ENCODE peak calls at places on chromosomes 5 and 9, in six cellular contexts. W is HCT116, C is WTC11, T is HepG2, I is K562, V is GM12878. K is an unnamed sample.

GRCh38 chr5:38447786-38448185 is 108.7 kb downstream of the LIFR start:
- DNase-seq in W (no peak), C (no peak), T (no peak), I (no peak), V (no peak), K (no peak)

GRCh38 chr5:165996484-165996883 is 2295.0 kb upstream of the WWC1 start:
- DNase-seq in W (no peak), C (peak), T (no peak), I (no peak), V (no peak), K (no peak)

GRCh38 chr5:180839935-180840334 is 21.1 kb downstream of the ZFP62 start:
- DNase-seq in W (no peak), C (no peak), T (no peak), I (no peak), V (no peak), K (no peak)

GRCh38 chr9:115396071-115396529 is 278.1 kb upstream of the TNC start:
- DNase-seq in W (no peak), C (no peak), T (no peak), I (no peak), V (no peak), K (no peak)

GRCh38 chr9:89815903-89816573 is 211.2 kb downstream of the GADD45G start:
- DNase-seq in W (no peak), C (no peak), T (no peak), I (no peak), V (peak), K (no peak)

GRCh38 chr5:1299511-1299850 is 4.6 kb upstream of the TERT start:
- DNase-seq in W (no peak), C (no peak), T (no peak), I (no peak), V (no peak), K (no peak)

GRCh38 chr5:43034591-43034968 is 5.5 kb downstream of the ANXA2R start:
- DNase-seq in W (no peak), C (no peak), T (no peak), I (no peak), V (no peak), K (peak)

GRCh38 chr5:61280766-61281427 is 51.2 kb upstream of the ZSWIM6 start:
- DNase-seq in W (no peak), C (no peak), T (no peak), I (no peak), V (no peak), K (no peak)

GRCh38 chr5:34504967-34505366 is 151.2 kb upstream of the RAI14 start:
- DNase-seq in W (no peak), C (no peak), T (no peak), I (no peak), V (no peak), K (no peak)

GRCh38 chr5:150209020-150209635 is 19.3 kb downstream of the SLC6A7 start:
- DNase-seq in W (no peak), C (no peak), T (no peak), I (no peak), V (no peak), K (no peak)

GRCh38 chr9:20041717-20042116 is 252.9 kb upstream of the SLC24A2 start:
- DNase-seq in W (no peak), C (no peak), T (no peak), I (no peak), V (no peak), K (no peak)

GRCh38 chr9:84140535-84141101 is 160.0 kb downstream of the RMI1 start:
- DNase-seq in W (no peak), C (peak), T (no peak), I (no peak), V (no peak), K (no peak)

GRCh38 chr5:73460133-73460532 is 11.6 kb upstream of the FOXD1 start:
- DNase-seq in W (no peak), C (no peak), T (no peak), I (no peak), V (no peak), K (no peak)

GRCh38 chr9:5869315-5870019 is 21.2 kb upstream of the MLANA start:
- DNase-seq in W (peak), C (peak), T (peak), I (peak), V (no peak), K (no peak)

GRCh38 chr5:9025942-9026341 is 519.9 kb downstream of the SEMA5A start:
- DNase-seq in W (no peak), C (no peak), T (no peak), I (no peak), V (no peak), K (no peak)

GRCh38 chr5:5891350-5891749 is 468.9 kb downstream of the ICE1 start:
- DNase-seq in W (no peak), C (no peak), T (no peak), I (no peak), V (no peak), K (no peak)

GRCh38 chr5:72066658-72067057 is 40.6 kb upstream of the MAP1B start:
- DNase-seq in W (peak), C (no peak), T (no peak), I (peak), V (no peak), K (no peak)

GRCh38 chr5:149802008-149802407 is 71.9 kb downstream of the PPARGC1B start:
- DNase-seq in W (no peak), C (no peak), T (no peak), I (no peak), V (no peak), K (no peak)

GRCh38 chr5:14739538-14739937 is 75.0 kb downstream of the OTULIN start:
- DNase-seq in W (no peak), C (no peak), T (no peak), I (no peak), V (no peak), K (no peak)

GRCh38 chr5:97094579-97095317 is 47.7 kb downstream of the LIX1 start:
- DNase-seq in W (no peak), C (no peak), T (no peak), I (no peak), V (peak), K (no peak)

GRCh38 chr5:145925353-145925752 is 11.0 kb upstream of the SH3RF2 start:
- DNase-seq in W (no peak), C (no peak), T (no peak), I (no peak), V (no peak), K (no peak)

GRCh38 chr5:90802695-90803317 is 244.2 kb downstream of the ADGRV1 start:
- DNase-seq in W (peak), C (peak), T (peak), I (peak), V (no peak), K (no peak)

GRCh38 chr9:113309204-113309813 is 6.1 kb upstream of the RNF183 start:
- DNase-seq in W (peak), C (no peak), T (peak), I (peak), V (no peak), K (no peak)

GRCh38 chr9:130182090-130182909 is 10.1 kb downstream of the NCS1 start:
- DNase-seq in W (no peak), C (no peak), T (no peak), I (no peak), V (no peak), K (no peak)

GRCh38 chr9:130181645-130182044 is 9.4 kb downstream of the NCS1 start:
- DNase-seq in W (no peak), C (no peak), T (no peak), I (no peak), V (no peak), K (no peak)

GRCh38 chr9:130184983-130185382 is 12.8 kb downstream of the NCS1 start:
- DNase-seq in W (no peak), C (no peak), T (no peak), I (no peak), V (no peak), K (no peak)

GRCh38 chr9:130185494-130186005 is 13.3 kb downstream of the NCS1 start:
- DNase-seq in W (no peak), C (no peak), T (no peak), I (no peak), V (no peak), K (no peak)

GRCh38 chr9:130183133-130183762 is 11.0 kb downstream of the NCS1 start:
- DNase-seq in W (no peak), C (no peak), T (peak), I (no peak), V (no peak), K (no peak)
- TF ChIP-seq ATF3 in W (no peak), C (no peak), T (no peak), I (no peak), V (no peak), K (no peak)

GRCh38 chr5:109452661-109453060 is 42.9 kb upstream of the PJA2 start:
- DNase-seq in W (no peak), C (no peak), T (no peak), I (no peak), V (no peak), K (no peak)

GRCh38 chr5:109453251-109453650 is 43.5 kb upstream of the PJA2 start:
- DNase-seq in W (no peak), C (no peak), T (no peak), I (no peak), V (no peak), K (no peak)

GRCh38 chr5:109455598-109456096 is 45.9 kb upstream of the PJA2 start:
- DNase-seq in W (peak), C (no peak), T (peak), I (no peak), V (peak), K (no peak)

GRCh38 chr5:109451161-109451560 is 41.4 kb upstream of the PJA2 start:
- DNase-seq in W (no peak), C (no peak), T (no peak), I (no peak), V (no peak), K (no peak)

GRCh38 chr5:109454726-109455505 is 45.1 kb upstream of the PJA2 start:
- DNase-seq in W (no peak), C (no peak), T (no peak), I (no peak), V (no peak), K (no peak)
- TF ChIP-seq ATF3 in W (no peak), C (no peak), T (no peak), I (no peak), V (no peak), K (no peak)

GRCh38 chr5:82785941-82786340 is 291.3 kb downstream of the TMEM167A start:
- DNase-seq in W (no peak), C (no peak), T (peak), I (no peak), V (no peak), K (no peak)

GRCh38 chr5:82784521-82784920 is 292.7 kb downstream of the TMEM167A start:
- DNase-seq in W (no peak), C (no peak), T (no peak), I (no peak), V (no peak), K (no peak)
- TF ChIP-seq ATF3 in W (no peak), C (no peak), T (no peak), I (no peak), V (no peak), K (no peak)

DNA sequence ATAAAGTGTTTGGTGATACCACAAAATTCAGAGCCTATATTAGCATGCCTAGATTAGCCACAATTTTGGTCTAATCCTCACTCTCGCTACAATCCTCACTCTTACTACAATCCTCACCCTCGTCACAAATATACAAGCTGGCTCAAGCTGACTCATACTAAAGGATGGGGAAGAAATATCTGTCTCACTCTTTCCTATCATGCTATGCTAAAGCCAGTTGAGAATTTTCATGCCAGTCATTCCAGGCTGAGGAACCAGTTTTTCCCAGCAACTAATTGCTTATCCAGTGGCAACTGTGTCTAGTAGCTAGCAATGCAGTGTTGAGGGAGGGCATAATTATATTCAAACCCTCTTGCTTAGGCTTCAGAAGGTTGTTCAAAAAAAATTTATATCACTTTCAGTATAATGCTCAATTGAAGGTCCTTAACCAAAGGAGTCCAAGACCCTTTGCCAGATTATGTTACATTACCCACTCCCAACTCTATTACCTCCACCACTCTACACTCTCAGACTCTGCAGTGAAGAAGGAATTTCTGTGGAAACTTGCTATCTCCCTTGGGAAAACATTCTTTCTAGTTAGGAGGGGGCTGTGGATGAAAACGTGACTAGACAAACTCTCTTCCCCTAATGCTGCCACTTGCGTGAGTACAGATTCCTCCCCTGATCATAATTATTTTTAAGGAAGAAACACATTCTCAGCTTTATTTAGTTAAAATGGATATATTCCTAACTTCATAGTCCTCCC is 810.3 kb upstream of the ACO1 start:
- DNase-seq in W (no peak), C (no peak), T (no peak), I (no peak), V (no peak), K (no peak)
- TF ChIP-seq ATF3 in W (no peak), C (no peak), T (no peak), I (no peak), V (no peak), K (no peak)

GRCh38 chr9:138010274-138010800 is 132.8 kb downstream of the CACNA1B start:
- DNase-seq in W (no peak), C (no peak), T (no peak), I (peak), V (no peak), K (no peak)

GRCh38 chr9:138007566-138008080 is 130.0 kb downstream of the CACNA1B start:
- DNase-seq in W (no peak), C (no peak), T (no peak), I (no peak), V (no peak), K (no peak)

GRCh38 chr9:138009456-138010273 is 132.1 kb downstream of the CACNA1B start:
- DNase-seq in W (no peak), C (no peak), T (no peak), I (peak), V (no peak), K (no peak)

GRCh38 chr9:138008081-138008841 is 130.7 kb downstream of the CACNA1B start:
- DNase-seq in W (no peak), C (no peak), T (no peak), I (no peak), V (no peak), K (no peak)

DNA sequence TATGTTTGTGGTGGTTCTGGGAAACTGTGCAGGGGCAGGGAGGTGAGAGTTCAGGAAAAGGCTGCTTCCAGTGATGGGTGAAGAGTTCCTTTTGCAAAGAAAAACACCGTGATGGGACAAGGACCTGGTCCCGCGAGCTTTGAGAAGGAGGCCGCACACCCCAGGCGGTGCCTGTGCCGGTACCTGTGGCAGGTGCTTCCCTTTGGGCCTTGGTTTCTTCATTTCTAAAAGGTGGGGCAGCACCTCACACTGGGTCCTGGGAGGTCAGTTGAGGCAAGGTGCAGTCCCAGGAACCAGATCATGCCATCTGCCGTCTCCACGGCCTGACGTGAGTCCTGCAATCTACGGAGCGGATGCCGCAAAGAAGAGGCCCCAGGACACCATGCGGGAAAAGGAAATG is 131.4 kb downstream of the CACNA1B start:
- DNase-seq in W (no peak), C (no peak), T (no peak), I (no peak), V (no peak), K (no peak)
- TF ChIP-seq ATF3 in W (no peak), C (no peak), T (no peak), I (no peak), V (no peak), K (no peak)

GRCh38 chr9:121373401-121373769 is 3.3 kb upstream of the STOM start:
- DNase-seq in W (no peak), C (no peak), T (no peak), I (no peak), V (no peak), K (no peak)

GRCh38 chr9:121371495-121371911 is 1.5 kb upstream of the STOM start:
- DNase-seq in W (no peak), C (no peak), T (peak), I (no peak), V (no peak), K (no peak)

GRCh38 chr9:121372239-121372562 is 2.2 kb upstream of the STOM start:
- DNase-seq in W (no peak), C (no peak), T (no peak), I (no peak), V (no peak), K (no peak)

GRCh38 chr9:121369595-121370265 is at the start of gene STOM:
- DNase-seq in W (no peak), C (no peak), T (peak), I (no peak), V (no peak), K (no peak)

GRCh38 chr9:121372563-121373400 is 2.7 kb upstream of the STOM start:
- DNase-seq in W (no peak), C (no peak), T (peak), I (peak), V (no peak), K (no peak)
- TF ChIP-seq ATF3 in W (no peak), C (no peak), T (no peak), I (no peak), V (no peak), K (no peak)

GRCh38 chr5:127793052-127793451 is 89.9 kb downstream of the CCDC192 start:
- DNase-seq in W (no peak), C (no peak), T (no peak), I (no peak), V (no peak), K (no peak)
- TF ChIP-seq ATF3 in W (no peak), C (no peak), T (no peak), I (no peak), V (no peak), K (no peak)